ENCODE peak calls at places on chromosomes 16 and 17, in four cellular contexts. S is cardiac fibroblast, F is activated T-cell treated with anti-CD3 and anti-CD28 coated beads for 4 hours, Q is NCI-H1436. D is an unnamed sample.

GRCh38 chr17:57868775-57869598 is 19.1 kb upstream of the MRPS23 start:
- DNase-seq in Q (no peak), F (no peak), S (no peak), D (no peak)

GRCh38 chr16:59259074-59259963 is 525.2 kb upstream of the GOT2 start:
- DNase-seq in Q (no peak), S (no peak), F (no peak), D (no peak)

GRCh38 chr17:32518856-32519768 is 32.3 kb downstream of the CDK5R1 start:
- DNase-seq in F (peak), Q (peak), S (no peak), D (no peak)

GRCh38 chr17:56949595-56949994 is 11.3 kb downstream of the COIL start:
- DNase-seq in F (no peak), S (no peak), Q (no peak), D (no peak)

GRCh38 chr16:84741351-84741791 is 41.6 kb downstream of the USP10 start:
- DNase-seq in S (peak), F (no peak), Q (no peak), D (no peak)

GRCh38 chr17:76623271-76624146 is 20.0 kb downstream of the ST6GALNAC1 start:
- DNase-seq in S (peak), F (peak), Q (peak), D (peak)

GRCh38 chr17:19328441-19329061 is 34.0 kb downstream of the B9D1 start:
- DNase-seq in S (no peak), Q (no peak), F (no peak), D (no peak)

GRCh38 chr17:18896146-18896545 is 38.2 kb downstream of the PRPSAP2 start:
- DNase-seq in S (no peak), F (no peak), Q (no peak), D (no peak)

GRCh38 chr16:49472598-49472997 is 99.0 kb downstream of the C16orf78 start:
- DNase-seq in F (no peak), Q (no peak), S (no peak), D (no peak)

GRCh38 chr16:27718136-27718766 is 168.3 kb downstream of the KATNIP start:
- DNase-seq in F (no peak), S (no peak), Q (no peak), D (no peak)

GRCh38 chr17:8976638-8977037 is 11.1 kb upstream of the PIK3R5 start:
- DNase-seq in S (no peak), Q (no peak), F (no peak), D (no peak)

GRCh38 chr17:63699638-63700527 is at the start of gene LIMD2:
- DNase-seq in F (peak), Q (peak), S (peak), D (no peak)

GRCh38 chr16:64878964-64879363 is 242.9 kb downstream of the CDH11 start:
- DNase-seq in S (no peak), Q (no peak), F (no peak), D (no peak)

GRCh38 chr17:80036715-80037477 is 454 bp downstream of the CCDC40 start:
- DNase-seq in F (peak), S (peak), Q (peak), D (no peak)

GRCh38 chr17:30790279-30790678 is 34.2 kb downstream of the CRLF3 start:
- DNase-seq in F (no peak), S (no peak), Q (no peak), D (no peak)

GRCh38 chr16:85354623-85355514 is 242.6 kb upstream of the CIBAR2 start:
- DNase-seq in F (no peak), S (peak), Q (no peak), D (no peak)

GRCh38 chr16:49923411-49923810 is 67.5 kb upstream of the ZNF423 start:
- DNase-seq in F (no peak), S (no peak), Q (no peak), D (no peak)

GRCh38 chr17:79281803-79282202 is 207.2 kb downstream of the ENGASE start:
- DNase-seq in Q (no peak), S (no peak), F (no peak), D (no peak)

GRCh38 chr16:83615553-83615952 is 192.2 kb upstream of the HSBP1 start:
- DNase-seq in Q (no peak), S (no peak), F (no peak), D (no peak)

GRCh38 chr17:8630802-8631553 is 453 bp upstream of the MYH10 start:
- DNase-seq in F (peak), Q (peak), S (peak), D (peak)

GRCh38 chr17:29250666-29251065 is 4.0 kb downstream of the CRYBA1 start:
- DNase-seq in F (no peak), S (peak), Q (no peak), D (no peak)

GRCh38 chr17:83008526-83008925 is 70.9 kb upstream of the METRNL start:
- DNase-seq in F (no peak), S (no peak), Q (no peak), D (peak)

GRCh38 chr16:26525856-26526255 is 540.9 kb upstream of the C16orf82 start:
- DNase-seq in Q (no peak), S (no peak), F (no peak), D (no peak)

GRCh38 chr16:4179763-4180260 is 62.1 kb downstream of the SRL start:
- DNase-seq in Q (no peak), F (no peak), S (no peak), D (no peak)